ENCODE peak calls at places on chromosome 16, in four cellular contexts. G is HCT116, F is K562, H is H1. J is an unnamed sample.

GRCh38 chr16:71367243-71367976 is 8.9 kb downstream of the CALB2 start:
- DNase-seq in G (peak), F (peak), H (peak), J (peak)

GRCh38 chr16:65546353-65546791 is 424.5 kb upstream of the CDH11 start:
- DNase-seq in G (no peak), F (no peak), H (no peak), J (no peak)

GRCh38 chr16:85321856-85322271 is 209.6 kb upstream of the CIBAR2 start:
- DNase-seq in G (no peak), F (peak), H (no peak), J (no peak)

GRCh38 chr16:66250686-66251405 is 115.6 kb upstream of the CDH5 start:
- DNase-seq in G (no peak), F (no peak), H (no peak), J (peak)

GRCh38 chr16:84832488-84833141 is 12.8 kb downstream of the CRISPLD2 start:
- DNase-seq in G (no peak), F (no peak), H (no peak), J (no peak)

GRCh38 chr16:79628501-79628975 is 28.0 kb upstream of the MAF start:
- DNase-seq in G (no peak), F (no peak), H (no peak), J (no peak)

GRCh38 chr16:1993731-1994131 is 4.0 kb downstream of the SYNGR3 start:
- DNase-seq in G (no peak), F (no peak), H (no peak), J (no peak)

GRCh38 chr16:70380205-70380918 is 33.7 kb downstream of the DDX19A start:
- DNase-seq in G (no peak), F (no peak), H (peak), J (peak)

GRCh38 chr16:66099261-66099660 is 267.2 kb upstream of the CDH5 start:
- DNase-seq in G (no peak), F (no peak), H (no peak), J (no peak)

GRCh38 chr16:1972490-1972877 is 631 bp downstream of the TBL3 start:
- DNase-seq in G (no peak), F (no peak), H (no peak), J (no peak)

GRCh38 chr16:70737377-70738082 is 51.7 kb upstream of the MTSS2 start:
- DNase-seq in G (no peak), F (no peak), H (no peak), J (no peak)

GRCh38 chr16:4944333-4945281 is 7.7 kb upstream of the PPL start:
- DNase-seq in G (peak), F (peak), H (peak), J (peak)

GRCh38 chr16:2350500-2350899 is 10.0 kb upstream of the ABCA3 start:
- DNase-seq in G (no peak), F (no peak), H (no peak), J (no peak)

GRCh38 chr16:89921699-89922476 is 1.3 kb upstream of the TUBB3 start:
- DNase-seq in G (peak), F (peak), H (peak), J (peak)

GRCh38 chr16:88374736-88375135 is 8.0 kb upstream of the ZNF469 start:
- DNase-seq in G (no peak), F (no peak), H (no peak), J (no peak)

GRCh38 chr16:27199235-27199586 is 4.1 kb upstream of the KDM8 start:
- DNase-seq in G (no peak), F (no peak), H (no peak), J (no peak)

GRCh38 chr16:75502916-75503605 is 7.8 kb upstream of the CHST6 start:
- DNase-seq in G (no peak), F (no peak), H (no peak), J (no peak)

GRCh38 chr16:65281636-65282035 is 159.8 kb upstream of the CDH11 start:
- DNase-seq in G (no peak), F (no peak), H (no peak), J (no peak)

GRCh38 chr16:28202147-28202746 is 9.5 kb downstream of the XPO6 start:
- DNase-seq in G (no peak), F (peak), H (no peak), J (no peak)

GRCh38 chr16:84390131-84390785 is 21.9 kb downstream of the ATP2C2 start:
- DNase-seq in G (no peak), F (no peak), H (no peak), J (no peak)

GRCh38 chr16:27718767-27719445 is 169.0 kb downstream of the KATNIP start:
- DNase-seq in G (peak), F (no peak), H (no peak), J (no peak)

GRCh38 chr16:8611122-8611521 is 10.4 kb upstream of the METTL22 start:
- DNase-seq in G (no peak), F (no peak), H (no peak), J (no peak)

GRCh38 chr16:26569793-26570192 is 496.9 kb upstream of the C16orf82 start:
- DNase-seq in G (no peak), F (no peak), H (no peak), J (peak)

GRCh38 chr16:65833171-65833871 is 533.2 kb upstream of the CDH5 start:
- DNase-seq in G (no peak), F (no peak), H (no peak), J (no peak)

GRCh38 chr16:79434771-79435170 is 165.8 kb downstream of the MAF start:
- DNase-seq in G (no peak), F (no peak), H (no peak), J (no peak)

GRCh38 chr16:48317614-48318013 is 67.6 kb downstream of the SIAH1 start:
- DNase-seq in G (peak), F (peak), H (no peak), J (no peak)

GRCh38 chr16:11093578-11094074 is 149.3 kb downstream of the CLEC16A start:
- DNase-seq in G (no peak), F (no peak), H (no peak), J (no peak)

GRCh38 chr16:86772231-86772510 is 193.8 kb downstream of the FOXL1 start:
- DNase-seq in G (no peak), F (no peak), H (no peak), J (no peak)

GRCh38 chr16:15966420-15967222 is 17.2 kb downstream of the ABCC1 start:
- DNase-seq in G (peak), F (no peak), H (no peak), J (no peak)

GRCh38 chr16:87702325-87702811 is 63.4 kb downstream of the KLHDC4 start:
- DNase-seq in G (no peak), F (peak), H (peak), J (peak)

GRCh38 chr16:85270365-85270764 is 158.1 kb upstream of the CIBAR2 start:
- DNase-seq in G (no peak), F (no peak), H (no peak), J (no peak)

GRCh38 chr16:56352351-56353053 is 72.8 kb downstream of the AMFR start:
- DNase-seq in G (no peak), F (no peak), H (no peak), J (no peak)

GRCh38 chr16:11955713-11956123 is 9.3 kb upstream of the TNFRSF17 start:
- DNase-seq in G (no peak), F (no peak), H (no peak), J (no peak)

GRCh38 chr16:73063284-73063733 is 15.4 kb upstream of the ZFHX3 start:
- DNase-seq in G (no peak), F (no peak), H (no peak), J (no peak)

GRCh38 chr16:31363721-31364120 is 8.7 kb downstream of the ITGAX start:
- DNase-seq in G (no peak), F (no peak), H (no peak), J (no peak)

GRCh38 chr16:31360296-31360695 is 5.3 kb downstream of the ITGAX start:
- DNase-seq in G (no peak), F (no peak), H (no peak), J (no peak)

GRCh38 chr16:31361201-31362110 is 6.5 kb downstream of the ITGAX start:
- DNase-seq in G (no peak), F (no peak), H (no peak), J (no peak)

GRCh38 chr16:31365131-31365865 is 10.3 kb downstream of the ITGAX start:
- DNase-seq in G (no peak), F (no peak), H (no peak), J (no peak)

DNA sequence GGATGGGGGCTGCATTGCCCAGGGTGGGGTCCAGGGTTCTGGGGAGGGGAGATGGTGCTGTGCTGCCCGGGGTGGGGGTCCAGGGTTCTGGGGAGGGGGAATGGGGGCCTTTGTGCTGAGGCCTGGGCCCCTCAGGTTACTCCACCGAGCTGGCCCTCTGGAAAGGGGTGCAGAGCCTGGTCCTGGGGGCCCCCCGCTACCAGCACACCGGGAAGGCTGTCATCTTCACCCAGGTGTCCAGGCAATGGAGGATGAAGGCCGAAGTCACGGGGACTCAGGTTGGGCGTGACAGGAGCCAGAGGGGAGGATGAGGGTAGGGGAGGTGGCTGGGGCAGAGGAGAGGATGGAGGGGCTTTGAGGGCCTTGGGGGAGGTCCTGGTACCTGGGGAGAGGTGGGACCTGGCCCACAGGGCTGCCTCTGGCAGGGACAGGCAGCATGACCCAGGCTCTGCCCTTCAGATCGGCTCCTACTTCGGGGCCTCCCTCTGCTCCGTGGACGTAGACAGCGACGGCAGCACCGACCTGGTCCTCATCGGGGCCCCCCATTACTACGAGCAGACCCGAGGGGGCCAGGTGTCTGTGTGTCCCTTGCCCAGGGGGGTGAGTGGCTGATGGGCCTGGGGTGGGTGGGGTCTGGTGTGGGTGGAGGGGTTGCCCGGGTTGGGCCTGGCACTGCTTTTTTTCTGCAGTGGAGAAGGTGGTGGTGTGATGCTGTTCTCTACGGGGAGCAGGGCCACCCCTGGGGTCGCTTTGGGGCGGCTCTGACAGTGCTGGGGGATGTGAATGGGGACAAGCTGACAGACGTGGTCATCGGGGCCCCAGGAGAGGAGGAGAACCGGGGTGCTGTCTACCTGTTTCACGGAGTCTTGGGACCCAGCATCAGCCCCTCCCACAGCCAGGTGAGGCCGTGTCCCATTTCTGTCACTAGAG is 7.8 kb downstream of the ITGAX start:
- DNase-seq in G (no peak), F (no peak), H (no peak), J (no peak)
- H3K9ac ChIP-seq in G (no peak), F (no peak), H (no peak), J (peak)

DNA sequence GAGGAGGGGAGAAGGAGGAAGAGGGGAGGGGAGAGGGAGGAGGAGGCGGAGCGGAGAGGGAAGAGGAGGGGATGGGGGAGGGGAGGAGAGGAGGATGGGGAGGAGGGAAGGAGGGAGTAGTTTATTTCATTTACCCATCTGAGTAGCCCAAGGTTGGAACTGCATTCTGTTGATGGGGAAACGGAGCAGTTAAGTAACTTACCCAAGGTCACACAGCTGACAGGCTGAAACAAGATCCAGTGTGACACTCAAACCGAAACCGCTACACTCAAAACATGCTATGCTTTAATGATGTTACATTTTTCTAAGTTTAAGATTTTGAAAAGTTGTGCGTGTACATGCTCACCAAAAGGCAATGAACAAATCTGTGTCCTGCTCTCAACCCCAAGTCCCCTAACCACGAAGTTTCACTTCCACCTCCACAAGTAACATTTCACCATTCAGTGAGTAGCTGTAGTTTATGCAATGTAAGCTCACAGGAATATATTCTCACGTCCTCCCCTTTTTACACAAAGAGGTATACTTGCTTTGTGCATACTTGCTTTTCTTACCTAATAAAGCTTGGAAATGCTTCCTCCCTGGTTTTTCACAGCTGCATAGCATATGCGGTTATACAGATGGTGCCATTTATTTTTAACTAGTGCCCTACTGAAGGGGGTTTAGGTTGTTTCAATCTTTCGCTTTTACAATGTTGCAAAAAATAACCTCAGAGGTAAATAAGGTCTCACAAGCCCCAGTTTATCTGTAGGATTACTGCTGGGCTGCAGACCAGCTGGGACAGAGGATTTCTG is 275.3 kb downstream of the PARN start:
- DNase-seq in G (no peak), F (no peak), H (no peak), J (no peak)
- TF ChIP-seq ZNF274 in G (no peak), F (no peak), H (no peak), J (no peak)

DNA sequence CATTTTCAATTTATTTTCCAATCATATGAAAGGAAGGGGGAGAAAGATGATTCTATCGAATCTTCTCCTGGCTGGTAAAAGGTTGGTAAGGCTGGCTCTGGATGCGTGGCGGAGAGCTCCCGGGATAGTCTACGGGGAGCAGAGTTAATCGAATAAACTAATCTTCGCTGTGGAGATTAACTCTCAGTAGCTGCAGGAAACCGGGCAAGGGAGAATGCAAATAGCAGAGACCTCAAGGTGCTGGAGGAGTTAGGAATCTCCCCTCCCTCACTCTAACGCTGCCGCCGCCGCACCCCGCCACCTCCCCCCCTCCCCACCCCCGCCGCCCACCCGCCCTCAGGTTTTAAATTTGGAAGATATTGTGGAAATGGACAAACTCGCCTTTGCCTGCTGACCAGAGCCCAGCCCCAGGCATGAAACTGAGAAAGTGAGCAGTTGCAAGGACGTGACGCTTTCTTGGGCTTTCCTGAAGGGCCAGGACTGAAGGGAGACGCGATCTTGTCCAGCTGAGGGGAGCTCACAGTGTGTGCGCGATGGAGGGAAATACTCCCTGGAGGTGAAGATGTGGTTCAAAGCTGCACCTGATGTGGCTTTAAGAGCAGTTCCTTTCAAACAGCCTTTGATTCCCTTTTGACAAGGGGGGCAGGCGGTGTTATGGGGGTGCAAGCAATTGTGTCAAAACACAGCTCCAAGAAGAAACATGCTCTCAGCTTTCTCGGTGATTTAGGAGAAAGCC is 308.2 kb upstream of the IRX3 start:
- DNase-seq in G (no peak), F (no peak), H (no peak), J (no peak)
- H3K9ac ChIP-seq in G (no peak), F (no peak), H (no peak), J (no peak)

GRCh38 chr16:57358527-57359095 is at the start of gene CCL22:
- DNase-seq in G (no peak), F (no peak), H (no peak), J (no peak)
- TF ChIP-seq ZNF274 in G (no peak), F (no peak), H (no peak), J (no peak)

J was measured in NT2/D1.